ENCODE peak calls at places on chromosomes 4 and X, in six cellular contexts. F, E, T, Z, R and H are unnamed samples.

GRCh38 chrX:4844376-4844775 is 1130.9 kb upstream of the PRKX start:
- DNase-seq in F (peak; percentile 27), E (no peak), T (no peak), Z (no peak), R (no peak), H (no peak)

GRCh38 chr4:80184791-80185756 is 12.2 kb upstream of the PRDM8 start:
- DNase-seq in F (no peak), E (no peak), T (no peak), Z (no peak), R (no peak), H (peak; percentile 84)

GRCh38 chr4:56731857-56732256 is 50.8 kb upstream of the HOPX start:
- DNase-seq in F (no peak), E (no peak), T (no peak), Z (no peak), R (no peak), H (no peak)

GRCh38 chr4:17567267-17567666 is 9.7 kb upstream of the LAP3 start:
- DNase-seq in F (no peak), E (no peak), T (no peak), Z (no peak), R (no peak), H (no peak)

GRCh38 chr4:648579-649292 is 23.4 kb downstream of the PDE6B start:
- DNase-seq in F (no peak), E (no peak), T (no peak), Z (no peak), R (no peak), H (peak; percentile 53)

GRCh38 chr4:8861576-8862279 is 9.9 kb downstream of the HMX1 start:
- DNase-seq in F (no peak), E (no peak), T (no peak), Z (no peak), R (no peak), H (no peak)

GRCh38 chr4:160880186-160880585 is 1283.6 kb downstream of the FSTL5 start:
- DNase-seq in F (no peak), E (no peak), T (no peak), Z (no peak), R (no peak), H (no peak)

GRCh38 chr4:156946508-156947197 is 24.9 kb downstream of the PDGFC start:
- DNase-seq in F (no peak), E (peak; percentile 35), T (no peak), Z (peak; percentile 99), R (peak; percentile 18), H (no peak)

GRCh38 chr4:7399433-7400234 is 35.1 kb downstream of the PSAPL1 start:
- DNase-seq in F (peak; percentile 13), E (no peak), T (peak; percentile 30), Z (no peak), R (no peak), H (peak; percentile 24)

GRCh38 chrX:136268051-136269048 is 17.1 kb upstream of the MAP7D3 start:
- DNase-seq in F (no peak), E (peak; percentile 39), T (no peak), Z (peak; percentile 50), R (peak; percentile 15), H (no peak)

GRCh38 chrX:6748595-6748994 is 213.7 kb upstream of the VCX3A start:
- DNase-seq in F (no peak), E (no peak), T (no peak), Z (no peak), R (no peak), H (no peak)

GRCh38 chr4:138190452-138190858 is 51.7 kb downstream of the SLC7A11 start:
- DNase-seq in F (no peak), E (no peak), T (no peak), Z (no peak), R (no peak), H (no peak)

GRCh38 chrX:56792270-56793111 is 63.4 kb downstream of the NBDY start:
- DNase-seq in F (peak; percentile 9), E (peak; percentile 10), T (no peak), Z (no peak), R (no peak), H (no peak)

GRCh38 chrX:27565992-27566391 is 24.2 kb upstream of the DCAF8L2 start:
- DNase-seq in F (no peak), E (no peak), T (no peak), Z (peak; percentile 70), R (no peak), H (no peak)

GRCh38 chr4:10006604-10007435 is 14.5 kb downstream of the SLC2A9 start:
- DNase-seq in F (peak; percentile 77), E (no peak), T (peak; percentile 66), Z (no peak), R (peak; percentile 70), H (no peak)

GRCh38 chr4:121050251-121050650 is 22.1 kb downstream of the NDNF start:
- DNase-seq in F (no peak), E (no peak), T (no peak), Z (no peak), R (no peak), H (no peak)

GRCh38 chrX:133415276-133416105 is at the start of gene GPC4:
- DNase-seq in F (peak; percentile 70), E (peak; percentile 69), T (no peak), Z (no peak), R (peak; percentile 8), H (peak; percentile 73)

GRCh38 chr4:52825311-52826090 is 36.6 kb upstream of the RASL11B start:
- DNase-seq in F (no peak), E (no peak), T (no peak), Z (peak; percentile 10), R (no peak), H (no peak)

GRCh38 chr4:151810476-151810875 is 49.7 kb upstream of the GATB start:
- DNase-seq in F (no peak), E (no peak), T (no peak), Z (no peak), R (no peak), H (no peak)

GRCh38 chr4:7652906-7653305 is 218.2 kb upstream of the PSAPL1 start:
- DNase-seq in F (no peak), E (no peak), T (no peak), Z (no peak), R (no peak), H (peak; percentile 67)

GRCh38 chrX:130834149-130834548 is 68.9 kb downstream of the ENOX2 start:
- DNase-seq in F (no peak), E (no peak), T (no peak), Z (no peak), R (no peak), H (no peak)

GRCh38 chr4:48939785-48940184 is 33.2 kb upstream of the OCIAD2 start:
- DNase-seq in F (no peak), E (peak; percentile 77), T (no peak), Z (peak; percentile 82), R (peak; percentile 8), H (no peak)

GRCh38 chrX:40189018-40189417 is 91.3 kb upstream of the BCOR start:
- DNase-seq in F (no peak), E (no peak), T (no peak), Z (no peak), R (no peak), H (no peak)

GRCh38 chr4:182917182-182918043 is at the start of gene DCTD:
- DNase-seq in F (peak; percentile 82), E (peak; percentile 78), T (peak; percentile 60), Z (peak; percentile 65), R (no peak), H (peak; percentile 97)

GRCh38 chrX:132442674-132443073 is 46.2 kb downstream of the MBNL3 start:
- DNase-seq in F (no peak), E (no peak), T (no peak), Z (no peak), R (no peak), H (no peak)

GRCh38 chr4:109921384-109921808 is 8.7 kb downstream of the EGF start:
- DNase-seq in F (no peak), E (no peak), T (no peak), Z (peak; percentile 86), R (peak; percentile 18), H (no peak)
- H3K27ac ChIP-seq in F (no peak overlapping the region), E (no peak overlapping the region), T (peak overlapping the region; percentile 48), Z (no peak overlapping the region), R (no peak overlapping the region), H (no peak overlapping the region)

GRCh38 chrX:151754641-151755215 is 20.2 kb downstream of the CNGA2 start:
- DNase-seq in F (no peak), E (no peak), T (no peak), Z (no peak), R (no peak), H (peak; percentile 18)
- TF ChIP-seq POLR2A in F (no peak), E (no peak), T (no peak), Z (no peak), R (no peak), H (no peak)

GRCh38 chrX:129682979-129683378 is 28.2 kb upstream of the APLN start:
- DNase-seq in F (no peak), E (no peak), T (no peak), Z (no peak), R (no peak), H (no peak)

GRCh38 chrX:129679856-129680255 is 25.1 kb upstream of the APLN start:
- DNase-seq in F (no peak), E (no peak), T (no peak), Z (peak; percentile 7), R (no peak), H (no peak)

GRCh38 chrX:129678881-129679195 is 24.1 kb upstream of the APLN start:
- DNase-seq in F (no peak), E (no peak), T (no peak), Z (no peak), R (no peak), H (no peak)

GRCh38 chrX:129678176-129678880 is 23.6 kb upstream of the APLN start:
- DNase-seq in F (peak; percentile 55), E (peak; percentile 62), T (no peak), Z (no peak), R (peak; percentile 61), H (peak; percentile 89)
- H3K4me3 ChIP-seq in F (peak overlapping the region; percentile 46), E (no peak overlapping the region), T (peak overlapping the region; percentile 62), Z (peak overlapping the region; percentile 26), R (peak overlapping the region; percentile 45), H (peak overlapping the region; percentile 31)

GRCh38 chrX:72258174-72258573 is 18.9 kb downstream of the RPS4X start:
- DNase-seq in F (no peak), E (no peak), T (no peak), Z (peak; percentile 84), R (peak; percentile 29), H (no peak)
- H3K27ac ChIP-seq in F (no peak overlapping the region), E (no peak overlapping the region), T (no peak overlapping the region), Z (peak overlapping the region; percentile 30), R (peak overlapping the region; percentile 83), H (no peak overlapping the region)